ENCODE peak calls at places on chromosomes 3 and 15, in nine cellular contexts. A, D, E, Q, V, O, S, F and L are unnamed samples.

GRCh38 chr3:181712190-181712504 is 422 bp downstream of the SOX2 start:
- DNase-seq in A (no peak), D (no peak), E (no peak), Q (no peak), V (no peak), O (no peak), S (no peak), F (no peak), L (no peak)

GRCh38 chr3:36058404-36059035 is 321.8 kb upstream of the STAC start:
- DNase-seq in A (no peak), D (no peak), E (no peak), Q (no peak), V (no peak), O (no peak), S (peak; percentile 78), F (no peak), L (no peak)

GRCh38 chr3:14243782-14244181 is 65.2 kb downstream of the LSM3 start:
- DNase-seq in A (no peak), D (no peak), E (no peak), Q (no peak), V (no peak), O (no peak), S (no peak), F (no peak), L (no peak)

GRCh38 chr15:51380999-51381806 is 39.7 kb downstream of the GLDN start:
- DNase-seq in A (no peak), D (peak; percentile 43), E (peak; percentile 47), Q (peak; percentile 57), V (no peak), O (peak; percentile 83), S (peak; percentile 49), F (peak; percentile 4), L (no peak)

GRCh38 chr15:80160570-80161156 is 7.9 kb downstream of the FAH start:
- DNase-seq in A (no peak), D (peak; percentile 60), E (peak; percentile 72), Q (no peak), V (no peak), O (peak; percentile 95), S (no peak), F (no peak), L (no peak)

GRCh38 chr3:53772562-53773329 is 73.5 kb downstream of the CHDH start:
- DNase-seq in A (no peak), D (no peak), E (no peak), Q (no peak), V (no peak), O (no peak), S (no peak), F (no peak), L (no peak)

GRCh38 chr3:5634411-5634810 is 446.9 kb downstream of the EDEM1 start:
- DNase-seq in A (no peak), D (no peak), E (no peak), Q (no peak), V (no peak), O (no peak), S (no peak), F (no peak), L (no peak)

GRCh38 chr3:106745344-106746168 is 631.7 kb upstream of the CCDC54 start:
- DNase-seq in A (no peak), D (no peak), E (no peak), Q (no peak), V (no peak), O (peak; percentile 34), S (no peak), F (no peak), L (no peak)

GRCh38 chr15:98745650-98746374 is 97.5 kb downstream of the IGF1R start:
- DNase-seq in A (no peak), D (no peak), E (no peak), Q (no peak), V (no peak), O (no peak), S (no peak), F (no peak), L (no peak)

GRCh38 chr3:152769523-152769922 is 65.4 kb upstream of the P2RY1 start:
- DNase-seq in A (no peak), D (no peak), E (no peak), Q (no peak), V (no peak), O (no peak), S (no peak), F (no peak), L (no peak)

GRCh38 chr3:169327969-169328368 is 335.5 kb downstream of the MECOM start:
- DNase-seq in A (no peak), D (no peak), E (no peak), Q (no peak), V (no peak), O (no peak), S (no peak), F (no peak), L (no peak)

GRCh38 chr15:58546635-58547627 is 115.1 kb downstream of the LIPC start:
- DNase-seq in A (no peak), D (no peak), E (peak; percentile 75), Q (peak; percentile 76), V (no peak), O (peak; percentile 95), S (no peak), F (no peak), L (no peak)

GRCh38 chr15:68652141-68652540 is 73.3 kb downstream of the CORO2B start:
- DNase-seq in A (no peak), D (no peak), E (peak; percentile 75), Q (peak; percentile 32), V (peak; percentile 34), O (no peak), S (peak; percentile 62), F (peak; percentile 57), L (peak; percentile 49)

GRCh38 chr3:58274027-58274614 is 31.9 kb upstream of the RPP14 start:
- DNase-seq in A (no peak), D (no peak), E (no peak), Q (no peak), V (no peak), O (peak; percentile 10), S (no peak), F (no peak), L (no peak)

GRCh38 chr3:118098818-118099217 is 935.8 kb downstream of the IGSF11 start:
- DNase-seq in A (no peak), D (no peak), E (no peak), Q (no peak), V (no peak), O (no peak), S (no peak), F (no peak), L (no peak)

GRCh38 chr3:33664195-33664594 is 53.9 kb downstream of the CLASP2 start:
- DNase-seq in A (no peak), D (no peak), E (no peak), Q (no peak), V (no peak), O (peak; percentile 87), S (no peak), F (no peak), L (no peak)

GRCh38 chr3:133083395-133083794 is 45.2 kb downstream of the TMEM108 start:
- DNase-seq in A (no peak), D (no peak), E (no peak), Q (no peak), V (no peak), O (no peak), S (no peak), F (no peak), L (no peak)

GRCh38 chr15:31268108-31268501 is 58.5 kb upstream of the KLF13 start:
- DNase-seq in A (peak; percentile 7), D (no peak), E (no peak), Q (no peak), V (peak; percentile 61), O (no peak), S (no peak), F (no peak), L (no peak)

GRCh38 chr15:59439571-59439970 is 1.6 kb downstream of the FAM81A start:
- DNase-seq in A (no peak), D (no peak), E (no peak), Q (no peak), V (no peak), O (no peak), S (no peak), F (no peak), L (no peak)

GRCh38 chr3:13420051-13420816 is at the start of gene NUP210:
- DNase-seq in A (no peak), D (peak; percentile 89), E (peak; percentile 51), Q (peak; percentile 63), V (peak; percentile 85), O (no peak), S (peak; percentile 69), F (no peak), L (no peak)

GRCh38 chr15:95932676-95933075 is 397.8 kb upstream of the NR2F2 start:
- DNase-seq in A (no peak), D (no peak), E (no peak), Q (no peak), V (no peak), O (peak; percentile 81), S (no peak), F (no peak), L (no peak)